ENCODE peak calls at places on chromosomes 5 and 9, in ten cellular contexts. X is upper lobe of right lung, R is astrocyte of the spinal cord, D is esophagus squamous epithelium, H is neural crest cell, F is tibial artery, P is cardiac muscle cell, S is AG04450, J is retinal pigment epithelial cell, E is body of pancreas. I is an unnamed sample.

GRCh38 chr9:110099236-110099741 is 108.7 kb downstream of the C9orf152 start:
- DNase-seq in X (no peak), R (peak), D (no peak), H (no peak), F (no peak), P (no peak), S (no peak), J (no peak), E (no peak), I (no peak)

GRCh38 chr5:170479484-170479883 is 24.3 kb upstream of the KCNIP1 start:
- DNase-seq in X (no peak), R (no peak), D (no peak), H (no peak), F (no peak), P (no peak), S (no peak), J (no peak), E (peak), I (no peak)

GRCh38 chr5:132692632-132692967 is 18.8 kb downstream of the IL4 start:
- DNase-seq in X (no peak), R (no peak), D (no peak), H (no peak), F (no peak), P (no peak), S (no peak), J (no peak), E (no peak), I (no peak)

GRCh38 chr9:132288371-132288770 is 66.4 kb downstream of the SETX start:
- DNase-seq in X (no peak), R (peak), D (no peak), H (no peak), F (no peak), P (no peak), S (no peak), J (no peak), E (no peak), I (no peak)

GRCh38 chr5:172339264-172340180 is 56.0 kb upstream of the UBTD2 start:
- DNase-seq in X (no peak), R (no peak), D (no peak), H (no peak), F (no peak), P (no peak), S (no peak), J (no peak), E (no peak), I (no peak)

GRCh38 chr5:74648835-74649286 is 8.3 kb upstream of the ENC1 start:
- DNase-seq in X (no peak), R (peak), D (no peak), H (no peak), F (no peak), P (peak), S (no peak), J (no peak), E (peak), I (peak)

GRCh38 chr5:143021595-143021994 is 251.4 kb downstream of the ARHGAP26 start:
- DNase-seq in X (no peak), R (no peak), D (no peak), H (no peak), F (no peak), P (no peak), S (no peak), J (no peak), E (no peak), I (no peak)

GRCh38 chr5:106106384-106106783 is 1564.4 kb downstream of the EFNA5 start:
- DNase-seq in X (no peak), R (no peak), D (no peak), H (no peak), F (no peak), P (no peak), S (no peak), J (no peak), E (no peak), I (no peak)

GRCh38 chr9:99561435-99562262 is 260.0 kb upstream of the NR4A3 start:
- DNase-seq in X (no peak), R (no peak), D (no peak), H (no peak), F (no peak), P (no peak), S (no peak), J (peak), E (no peak), I (no peak)

GRCh38 chr9:129750010-129750409 is 2.8 kb downstream of the PTGES start:
- DNase-seq in X (no peak), R (peak), D (no peak), H (no peak), F (no peak), P (no peak), S (no peak), J (peak), E (no peak), I (no peak)

GRCh38 chr5:5704352-5704751 is 281.9 kb downstream of the ICE1 start:
- DNase-seq in X (no peak), R (no peak), D (no peak), H (no peak), F (no peak), P (no peak), S (no peak), J (no peak), E (no peak), I (no peak)

GRCh38 chr9:127244609-127245601 is 19.7 kb upstream of the GARNL3 start:
- DNase-seq in X (peak), R (peak), D (peak), H (peak), F (peak), P (peak), S (peak), J (peak), E (peak), I (peak)

GRCh38 chr9:120875643-120875953 is 1.4 kb downstream of the PHF19 start:
- DNase-seq in X (no peak), R (no peak), D (no peak), H (no peak), F (no peak), P (no peak), S (no peak), J (no peak), E (no peak), I (no peak)

GRCh38 chr9:120876842-120877240 is at the start of gene PHF19:
- DNase-seq in X (peak), R (peak), D (no peak), H (no peak), F (no peak), P (no peak), S (no peak), J (no peak), E (no peak), I (no peak)

GRCh38 chr9:120874861-120875565 is 2.0 kb downstream of the PHF19 start:
- DNase-seq in X (no peak), R (no peak), D (no peak), H (no peak), F (no peak), P (no peak), S (no peak), J (no peak), E (no peak), I (no peak)

GRCh38 chr9:120877276-120878034 is 467 bp upstream of the PHF19 start:
- DNase-seq in X (peak), R (peak), D (no peak), H (peak), F (peak), P (peak), S (no peak), J (no peak), E (peak), I (no peak)

GRCh38 chr9:120875954-120876841 is 790 bp downstream of the PHF19 start:
- DNase-seq in X (peak), R (peak), D (no peak), H (peak), F (peak), P (peak), S (no peak), J (no peak), E (peak), I (no peak)
- TF ChIP-seq CTCF in X (no peak), R (peak), D (no peak), H (no peak), F (no peak), P (no peak), S (peak), J (peak), E (no peak), I (no peak)

GRCh38 chr5:33423018-33423630 is 17.6 kb upstream of the TARS1 start:
- DNase-seq in X (no peak), R (peak), D (no peak), H (no peak), F (no peak), P (peak), S (no peak), J (no peak), E (no peak), I (no peak)
- TF ChIP-seq CTCF in X (peak), R (peak), D (no peak), H (peak), F (peak), P (peak), S (peak), J (peak), E (peak), I (peak)

DNA sequence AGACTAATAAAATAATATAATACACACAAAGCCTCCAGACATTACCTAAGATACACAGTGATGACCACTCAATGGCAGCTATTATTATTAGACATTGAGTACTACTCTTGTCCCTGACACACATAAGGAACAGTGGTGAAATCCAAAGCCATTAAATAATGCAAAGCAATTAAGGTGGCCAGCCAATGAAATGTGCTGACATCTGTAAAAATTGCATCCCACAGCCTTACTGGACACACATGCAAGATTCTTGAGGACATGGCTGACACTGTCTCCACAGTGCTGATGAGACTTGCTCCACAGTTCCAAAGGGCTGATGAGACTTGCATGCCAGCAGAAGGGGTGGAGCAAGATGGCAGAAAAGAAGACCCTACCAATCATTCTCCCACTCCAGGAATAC is 447.5 kb downstream of the IRX1 start:
- DNase-seq in X (no peak), R (no peak), D (no peak), H (no peak), F (no peak), P (no peak), S (no peak), J (no peak), E (no peak), I (no peak)
- TF ChIP-seq CTCF in X (no peak), R (no peak), D (no peak), H (no peak), F (no peak), P (no peak), S (no peak), J (no peak), E (no peak), I (no peak)

DNA sequence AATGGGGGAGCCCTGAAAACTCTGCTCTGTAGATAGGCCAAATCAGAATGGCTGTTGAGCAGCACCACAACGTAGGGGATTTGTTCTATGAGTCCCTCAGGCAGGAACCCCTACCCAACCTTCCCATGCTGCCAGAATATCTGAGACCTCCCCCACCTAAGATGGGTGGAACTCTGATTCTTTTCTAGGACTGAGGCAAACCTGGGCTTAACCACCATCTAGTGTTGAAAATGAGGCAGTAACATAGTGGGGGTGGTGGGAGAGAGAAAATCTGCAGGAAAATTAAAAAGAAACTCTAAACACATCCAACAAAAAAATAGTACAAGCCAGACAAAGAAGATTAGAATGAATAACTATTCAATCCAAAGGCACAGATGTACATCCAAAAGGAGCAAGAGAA is 228.4 kb downstream of the ATPSCKMT start:
- DNase-seq in X (no peak), R (no peak), D (no peak), H (no peak), F (no peak), P (no peak), S (no peak), J (no peak), E (no peak), I (no peak)
- TF ChIP-seq CTCF in X (no peak), R (no peak), D (no peak), H (no peak), F (no peak), P (peak), S (no peak), J (peak), E (no peak), I (no peak)

GRCh38 chr9:18947772-18948391 is 85.1 kb downstream of the SAXO1 start:
- DNase-seq in X (no peak), R (no peak), D (no peak), H (no peak), F (peak), P (no peak), S (no peak), J (no peak), E (no peak), I (no peak)
- TF ChIP-seq CTCF in X (no peak), R (no peak), D (no peak), H (no peak), F (no peak), P (no peak), S (no peak), J (no peak), E (no peak), I (no peak)

GRCh38 chr5:53738105-53738504 is 177.7 kb downstream of the NDUFS4 start:
- DNase-seq in X (no peak), R (no peak), D (no peak), H (no peak), F (no peak), P (no peak), S (no peak), J (no peak), E (no peak), I (no peak)

GRCh38 chr5:53730938-53731337 is 170.5 kb downstream of the NDUFS4 start:
- DNase-seq in X (no peak), R (no peak), D (no peak), H (no peak), F (no peak), P (no peak), S (no peak), J (no peak), E (no peak), I (no peak)

GRCh38 chr5:53739111-53739510 is 178.7 kb downstream of the NDUFS4 start:
- DNase-seq in X (no peak), R (no peak), D (no peak), H (no peak), F (no peak), P (no peak), S (no peak), J (no peak), E (no peak), I (no peak)

GRCh38 chr5:53733853-53734252 is 173.4 kb downstream of the NDUFS4 start:
- DNase-seq in X (no peak), R (no peak), D (no peak), H (no peak), F (no peak), P (no peak), S (no peak), J (no peak), E (no peak), I (no peak)
- TF ChIP-seq CTCF in X (no peak), R (no peak), D (no peak), H (no peak), F (no peak), P (no peak), S (no peak), J (no peak), E (no peak), I (no peak)